ENCODE peak calls at places on chromosomes 4 and X, in four cellular contexts. B is psoas muscle, N is MV-4-11, E is upper lobe of left lung. C is an unnamed sample.

GRCh38 chr4:112648263-112649054 is 11.5 kb downstream of the LARP7 start:
- DNase-seq in B (no peak), N (no peak), E (no peak), C (no peak)

GRCh38 chrX:30881797-30882196 is 7.3 kb downstream of the TAB3 start:
- DNase-seq in B (no peak), N (no peak), E (no peak), C (no peak)

GRCh38 chr4:100168521-100168920 is 21.7 kb downstream of the DDIT4L start:
- DNase-seq in B (no peak), N (no peak), E (no peak), C (no peak)

GRCh38 chr4:1078490-1078889 is 34.9 kb downstream of the RNF212 start:
- DNase-seq in B (no peak), N (no peak), E (no peak), C (no peak)

GRCh38 chrX:104013606-104014005 is at the start of gene H2BW1:
- DNase-seq in B (no peak), N (no peak), E (no peak), C (no peak)

GRCh38 chr4:134935320-134935719 is 733.7 kb upstream of the PABPC4L start:
- DNase-seq in B (no peak), N (no peak), E (no peak), C (no peak)

GRCh38 chr4:20127626-20128025 is 124.1 kb upstream of the SLIT2 start:
- DNase-seq in B (no peak), N (no peak), E (no peak), C (no peak)

GRCh38 chr4:95580226-95580625 is 31.5 kb upstream of the UNC5C start:
- DNase-seq in B (no peak), N (no peak), E (peak; percentile 6), C (no peak)

GRCh38 chr4:930827-931193 is 1.3 kb downstream of the GAK start:
- DNase-seq in B (no peak), N (no peak), E (no peak), C (no peak)

GRCh38 chr4:30181918-30182317 is 538.3 kb upstream of the PCDH7 start:
- DNase-seq in B (no peak), N (no peak), E (no peak), C (no peak)

GRCh38 chr4:173119818-173120217 is 48.8 kb upstream of the GALNT7 start:
- DNase-seq in B (no peak), N (no peak), E (no peak), C (no peak)

GRCh38 chr4:117481742-117482141 is 396.4 kb upstream of the TRAM1L1 start:
- DNase-seq in B (no peak), N (no peak), E (no peak), C (no peak)

GRCh38 chr4:99868126-99868596 is 26.1 kb downstream of the LAMTOR3 start:
- DNase-seq in B (no peak), N (peak; percentile 80), E (no peak), C (no peak)

GRCh38 chrX:69995400-69996101 is 54.2 kb downstream of the AWAT2 start:
- DNase-seq in B (no peak), N (no peak), E (no peak), C (no peak)

GRCh38 chr4:6493668-6494304 is 21.4 kb upstream of the PPP2R2C start:
- DNase-seq in B (no peak), N (no peak), E (no peak), C (no peak)

GRCh38 chrX:104211187-104211586 is 43.5 kb downstream of the ESX1 start:
- DNase-seq in B (no peak), N (no peak), E (no peak), C (no peak)

GRCh38 chr4:186701273-186701672 is 22.4 kb downstream of the FAT1 start:
- DNase-seq in B (no peak), N (no peak), E (no peak), C (no peak)

GRCh38 chr4:85717366-85717765 is 242.4 kb downstream of the ARHGAP24 start:
- DNase-seq in B (no peak), N (peak; percentile 73), E (no peak), C (no peak)

C was measured in C1 segment of cervical spinal cord.